ENCODE peak calls at places on chromosomes 11 and 22, in eight cellular contexts. J, U, Z, K, W, E, S and A are unnamed samples.
A peak's percentile ranks its signal among the peaks of the same experiment; 100 is the strongest.

GRCh38 chr11:12517306-12517705 is 139.9 kb downstream of the PARVA start:
- DNase-seq in J (no peak), S (no peak), Z (no peak), U (no peak), E (no peak), K (no peak), W (no peak), A (no peak)

GRCh38 chr11:99015634-99016454 is 4.9 kb upstream of the CNTN5 start:
- DNase-seq in J (peak; percentile 72), E (peak; percentile 56), Z (no peak), U (no peak), K (no peak), S (peak; percentile 45), W (no peak), A (no peak)

GRCh38 chr11:77174559-77174958 is 46.5 kb downstream of the MYO7A start:
- DNase-seq in K (no peak), J (no peak), S (no peak), Z (no peak), E (no peak), W (peak; percentile 59), U (no peak), A (no peak)

GRCh38 chr11:134585666-134586285 is 173.7 kb upstream of the B3GAT1 start:
- DNase-seq in S (no peak), J (no peak), K (peak; percentile 13), Z (no peak), W (no peak), E (no peak), U (no peak), A (no peak)

GRCh38 chr11:124302291-124302690 is 11.5 kb downstream of the OR8D1 start:
- DNase-seq in E (no peak), U (no peak), J (no peak), S (no peak), K (no peak), W (no peak), Z (no peak), A (no peak)

GRCh38 chr11:2934611-2935239 is 5.5 kb upstream of the PHLDA2 start:
- DNase-seq in Z (no peak), E (no peak), U (no peak), W (no peak), S (no peak), K (no peak), J (no peak), A (no peak)

GRCh38 chr11:31947051-31947450 is 135.9 kb upstream of the PAX6 start:
- DNase-seq in K (no peak), Z (no peak), U (no peak), J (no peak), S (no peak), W (no peak), E (no peak), A (no peak)

GRCh38 chr11:110473666-110474065 is 43.9 kb downstream of the FDX1 start:
- DNase-seq in K (no peak), J (no peak), Z (no peak), W (no peak), E (peak; percentile 62), S (no peak), U (no peak), A (no peak)

GRCh38 chr11:127491589-127491988 is 491.0 kb upstream of the KIRREL3 start:
- DNase-seq in U (no peak), S (no peak), Z (no peak), E (no peak), K (no peak), J (no peak), W (no peak), A (no peak)

GRCh38 chr22:28435960-28436359 is 243.7 kb downstream of the TTC28 start:
- DNase-seq in E (no peak), W (no peak), U (no peak), K (no peak), J (no peak), Z (no peak), S (no peak), A (no peak)

GRCh38 chr22:49962751-49963646 is 2.4 kb downstream of the PIM3 start:
- DNase-seq in J (no peak), Z (no peak), E (no peak), S (no peak), W (peak; percentile 74), K (peak; percentile 26), U (no peak), A (no peak)

GRCh38 chr11:26905368-26905767 is 88.5 kb upstream of the FIBIN start:
- DNase-seq in Z (no peak), E (peak; percentile 64), K (peak; percentile 31), U (peak; percentile 1), S (peak; percentile 34), W (no peak), J (peak; percentile 43), A (peak; percentile 2)

GRCh38 chr11:76493626-76494539 is 49.1 kb downstream of the EMSY start:
- DNase-seq in U (no peak), K (no peak), W (peak; percentile 38), Z (no peak), J (no peak), S (no peak), E (no peak), A (no peak)

GRCh38 chr11:46450846-46451470 is 59.4 kb upstream of the CHRM4 start:
- DNase-seq in J (no peak), Z (no peak), E (no peak), K (no peak), S (no peak), W (no peak), U (no peak), A (no peak)

GRCh38 chr11:118790357-118791014 is 478 bp downstream of the DDX6 start:
- DNase-seq in S (peak; percentile 47), W (peak; percentile 72), J (peak; percentile 89), U (no peak), Z (no peak), K (peak; percentile 66), E (peak; percentile 71), A (peak; percentile 16)

GRCh38 chr11:95728790-95729189 is 60.8 kb downstream of the FAM76B start:
- DNase-seq in E (no peak), S (no peak), K (no peak), J (no peak), U (no peak), Z (no peak), W (no peak), A (no peak)

GRCh38 chr11:130465259-130465658 is 16.8 kb downstream of the ADAMTS15 start:
- DNase-seq in K (no peak), J (no peak), U (no peak), S (no peak), Z (no peak), E (peak; percentile 62), W (no peak), A (no peak)

GRCh38 chr22:41799486-41800347 is 762 bp upstream of the CCDC134 start:
- DNase-seq in S (peak; percentile 21), E (no peak), K (peak; percentile 43), J (peak; percentile 40), U (no peak), Z (no peak), W (peak; percentile 70), A (no peak)

GRCh38 chr22:22422629-22423112 is 85.9 kb downstream of the ZNF280B start:
- DNase-seq in E (peak; percentile 63), W (peak; percentile 67), U (no peak), J (peak; percentile 50), S (peak; percentile 73), Z (no peak), K (peak; percentile 63), A (peak; percentile 23)

GRCh38 chr11:134932761-134933160 is 520.7 kb upstream of the B3GAT1 start:
- DNase-seq in Z (no peak), W (no peak), U (no peak), E (no peak), S (no peak), J (no peak), K (no peak), A (no peak)

GRCh38 chr11:129731316-129731715 is 84.3 kb upstream of the TMEM45B start:
- DNase-seq in S (peak; percentile 45), E (no peak), J (no peak), W (no peak), Z (no peak), U (no peak), K (no peak), A (peak; percentile 4)

GRCh38 chr11:66126064-66126463 is 56.0 kb downstream of the PACS1 start:
- DNase-seq in Z (no peak), W (no peak), E (no peak), S (peak; percentile 67), J (no peak), K (no peak), U (no peak), A (no peak)

GRCh38 chr22:31970490-31971444 is 26.4 kb downstream of the YWHAH start:
- DNase-seq in J (peak; percentile 88), K (peak; percentile 94), E (peak; percentile 55), Z (no peak), U (peak; percentile 88), W (peak; percentile 90), S (peak; percentile 90), A (peak; percentile 86)

GRCh38 chr11:13486926-13487660 is 8.7 kb downstream of the PTH start:
- DNase-seq in E (peak; percentile 9), W (no peak), Z (no peak), K (peak; percentile 93), J (no peak), U (no peak), S (peak; percentile 55), A (no peak)

GRCh38 chr11:16001899-16002426 is 354.4 kb downstream of the SOX6 start:
- DNase-seq in U (peak; percentile 25), J (no peak), E (peak; percentile 99), S (peak; percentile 57), K (no peak), W (no peak), Z (no peak), A (no peak)

GRCh38 chr11:28463826-28464225 is 355.6 kb downstream of the METTL15 start:
- DNase-seq in K (no peak), S (no peak), Z (no peak), J (no peak), E (peak; percentile 22), W (no peak), U (no peak), A (no peak)

GRCh38 chr11:133986545-133986944 is 29.8 kb upstream of the IGSF9B start:
- DNase-seq in S (no peak), W (no peak), U (no peak), E (no peak), J (no peak), K (no peak), Z (no peak), A (no peak)

GRCh38 chr11:132895340-132895739 is 637.0 kb downstream of the OPCML start:
- DNase-seq in S (no peak), U (no peak), W (no peak), K (no peak), Z (no peak), E (no peak), J (no peak), A (no peak)

GRCh38 chr11:61698173-61698965 is 18.2 kb downstream of the DAGLA start:
- DNase-seq in S (no peak), Z (no peak), E (no peak), U (no peak), J (peak; percentile 82), K (no peak), W (no peak), A (no peak)

GRCh38 chr11:31813961-31814868 is 3.1 kb upstream of the PAX6 start:
- DNase-seq in Z (no peak), S (no peak), K (peak; percentile 53), U (no peak), W (peak; percentile 48), E (no peak), J (no peak), A (no peak)

GRCh38 chr11:129055196-129055595 is 112.5 kb upstream of the TP53AIP1 start:
- DNase-seq in E (no peak), W (no peak), K (no peak), J (no peak), S (no peak), Z (no peak), U (no peak), A (no peak)

GRCh38 chr11:20835561-20835960 is 166.2 kb downstream of the NELL1 start:
- DNase-seq in K (no peak), W (no peak), J (no peak), S (no peak), Z (no peak), U (no peak), E (no peak), A (no peak)

GRCh38 chr11:16086229-16086628 is 270.1 kb downstream of the SOX6 start:
- DNase-seq in U (no peak), E (no peak), Z (no peak), J (no peak), W (no peak), S (peak; percentile 7), K (no peak), A (no peak)